ENCODE peak calls at places on chromosomes 11 and 22, in five cellular contexts. J is testis, A is right lobe of liver, B is prostate gland, H is tibial nerve. F is an unnamed sample.

GRCh38 chr11:86804871-86805415 is 4.6 kb downstream of the PRSS23 start:
- DNase-seq in B (no peak), J (no peak), H (no peak), A (no peak), F (no peak)

GRCh38 chr22:19853879-19854777 is 546 bp downstream of the GNB1L start:
- DNase-seq in B (no peak), J (peak), H (no peak), A (peak), F (peak)

GRCh38 chr22:35839811-35840739 is 122.4 kb downstream of the APOL5 start:
- DNase-seq in J (peak), H (peak), B (peak), A (peak), F (peak)

GRCh38 chr22:27463121-27463520 is 338.4 kb downstream of the MN1 start:
- DNase-seq in H (no peak), A (no peak), B (no peak), J (no peak), F (no peak)

GRCh38 chr11:124879229-124879998 is 14.2 kb downstream of the ROBO3 start:
- DNase-seq in A (peak), H (no peak), J (no peak), B (no peak), F (no peak)

GRCh38 chr11:7019500-7020182 is 505 bp downstream of the ZNF214 start:
- DNase-seq in B (peak), A (peak), H (no peak), J (peak), F (no peak)

GRCh38 chr11:121829159-121829643 is 286.8 kb downstream of the BLID start:
- DNase-seq in B (no peak), A (no peak), J (no peak), H (no peak), F (no peak)

GRCh38 chr11:2257023-2257700 is 13.2 kb downstream of the ASCL2 start:
- DNase-seq in B (peak), H (no peak), J (peak), A (no peak), F (peak)

GRCh38 chr22:44404341-44405020 is 91.7 kb upstream of the SHISAL1 start:
- DNase-seq in H (no peak), A (peak), J (no peak), B (no peak), F (no peak)

GRCh38 chr22:42151924-42152635 is 21.5 kb upstream of the CYP2D6 start:
- DNase-seq in J (no peak), A (no peak), B (no peak), H (no peak), F (no peak)

GRCh38 chr11:65288706-65289536 is 25.7 kb upstream of the CDC42EP2 start:
- DNase-seq in H (peak), A (no peak), B (no peak), J (no peak), F (no peak)

GRCh38 chr11:128621491-128622136 is 34.3 kb upstream of the ETS1 start:
- DNase-seq in B (no peak), J (no peak), H (no peak), A (no peak), F (no peak)

GRCh38 chr11:115920087-115920461 is 415.9 kb upstream of the CADM1 start:
- DNase-seq in H (no peak), J (no peak), A (no peak), B (no peak), F (no peak)

GRCh38 chr11:61134801-61135257 is 26.4 kb downstream of the VPS37C start:
- DNase-seq in B (no peak), A (no peak), H (no peak), J (no peak), F (no peak)

GRCh38 chr11:269146-269890 is 8.9 kb upstream of the NLRP6 start:
- DNase-seq in A (no peak), B (no peak), J (peak), H (no peak), F (no peak)

GRCh38 chr11:100640646-100641045 is 46.4 kb upstream of the ARHGAP42 start:
- DNase-seq in B (no peak), H (no peak), A (no peak), J (no peak), F (no peak)

GRCh38 chr22:46984751-46985506 is 222.5 kb downstream of the TBC1D22A start:
- DNase-seq in B (no peak), J (no peak), A (no peak), H (no peak), F (no peak)

GRCh38 chr11:78622666-78623065 is 48.0 kb upstream of the NARS2 start:
- DNase-seq in J (no peak), H (no peak), A (no peak), B (no peak), F (no peak)

GRCh38 chr22:30822216-30823014 is 127.7 kb downstream of the OSBP2 start:
- DNase-seq in A (no peak), J (no peak), B (no peak), H (no peak), F (no peak)

GRCh38 chr22:36860438-36860820 is 377 bp upstream of the NCF4 start:
- DNase-seq in B (no peak), J (no peak), H (no peak), A (no peak), F (no peak)

GRCh38 chr11:26539517-26539916 is 32.5 kb downstream of the MUC15 start:
- DNase-seq in B (no peak), H (no peak), J (no peak), A (no peak), F (no peak)

GRCh38 chr22:20312396-20313191 is 7.3 kb downstream of the DGCR6L start:
- DNase-seq in B (peak), H (no peak), J (peak), A (no peak), F (peak)

DNA sequence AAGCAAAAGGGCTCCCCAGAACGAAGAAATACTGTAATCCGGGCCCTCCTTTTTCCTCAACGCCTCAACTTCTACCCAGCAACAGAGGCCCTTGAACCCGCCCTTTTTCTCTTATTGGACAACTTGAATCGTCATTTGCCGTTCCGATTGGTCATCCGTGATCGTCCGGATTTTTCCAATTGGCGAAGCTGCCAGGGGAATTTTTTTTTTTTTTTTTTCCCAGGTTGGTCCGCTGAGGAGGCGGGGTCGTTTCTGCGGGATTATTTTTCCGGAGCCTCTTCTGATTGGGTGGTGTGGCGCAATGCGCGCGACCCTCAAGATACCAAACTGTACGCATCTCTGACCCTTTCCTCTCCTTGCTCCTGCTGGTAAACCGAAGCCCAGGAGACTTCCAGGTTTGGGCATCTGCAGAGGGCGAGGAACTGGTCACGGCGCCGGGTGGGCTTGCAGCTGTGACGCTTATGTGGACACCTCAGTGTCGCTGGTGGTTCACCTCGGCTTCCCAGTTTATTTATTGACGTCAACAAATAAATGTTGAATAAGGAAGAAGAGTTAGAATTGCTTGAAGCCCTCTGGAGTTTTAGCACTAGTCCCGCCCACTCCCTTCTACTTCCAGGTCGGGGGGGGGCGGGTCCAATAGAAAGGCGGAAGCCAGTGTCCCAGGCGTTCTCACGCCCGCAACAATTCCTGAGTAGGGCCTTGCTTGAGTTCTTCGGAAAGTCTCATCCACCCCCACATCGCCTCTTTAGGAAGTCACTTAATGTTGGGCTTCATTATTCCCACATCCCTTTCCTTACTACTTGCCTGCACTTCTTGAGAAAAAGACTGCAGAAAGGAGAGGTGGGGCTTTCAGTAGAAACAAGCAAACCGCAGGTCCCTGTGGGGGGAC is at the start of gene TTC9C:
- DNase-seq in H (peak), A (peak), B (peak), J (peak), F (peak)
- TF ChIP-seq POLR2A in H (peak), A (peak), B (peak), J (no peak), F (peak)

GRCh38 chr11:59615132-59615636 is 390 bp downstream of the OSBP start:
- DNase-seq in J (peak), A (peak), B (peak), H (peak), F (no peak)

GRCh38 chr11:59617876-59618275 is 2.3 kb upstream of the OSBP start:
- DNase-seq in H (no peak), B (no peak), A (no peak), J (no peak), F (no peak)

GRCh38 chr11:59616396-59616982 is 915 bp upstream of the OSBP start:
- DNase-seq in J (no peak), B (no peak), H (no peak), A (no peak), F (no peak)

GRCh38 chr11:59614277-59615131 is 1.1 kb downstream of the OSBP start:
- DNase-seq in H (no peak), A (no peak), B (peak), J (peak), F (no peak)

GRCh38 chr11:59615637-59616395 is at the start of gene OSBP:
- DNase-seq in H (peak), J (peak), B (peak), A (peak), F (peak)
- TF ChIP-seq CTCF in H (no peak), J (peak), B (no peak), A (no peak), F (no peak)

GRCh38 chr11:119635041-119635745 is 93.8 kb downstream of the NECTIN1 start:
- DNase-seq in B (no peak), A (no peak), H (no peak), J (no peak), F (no peak)

GRCh38 chr11:119638851-119639250 is 90.1 kb downstream of the NECTIN1 start:
- DNase-seq in A (no peak), H (no peak), B (no peak), J (no peak), F (no peak)

GRCh38 chr11:119639642-119640205 is 89.3 kb downstream of the NECTIN1 start:
- DNase-seq in A (no peak), J (no peak), H (no peak), B (no peak), F (no peak)

GRCh38 chr11:119634301-119634700 is 94.7 kb downstream of the NECTIN1 start:
- DNase-seq in A (no peak), J (no peak), H (no peak), B (no peak), F (no peak)

DNA sequence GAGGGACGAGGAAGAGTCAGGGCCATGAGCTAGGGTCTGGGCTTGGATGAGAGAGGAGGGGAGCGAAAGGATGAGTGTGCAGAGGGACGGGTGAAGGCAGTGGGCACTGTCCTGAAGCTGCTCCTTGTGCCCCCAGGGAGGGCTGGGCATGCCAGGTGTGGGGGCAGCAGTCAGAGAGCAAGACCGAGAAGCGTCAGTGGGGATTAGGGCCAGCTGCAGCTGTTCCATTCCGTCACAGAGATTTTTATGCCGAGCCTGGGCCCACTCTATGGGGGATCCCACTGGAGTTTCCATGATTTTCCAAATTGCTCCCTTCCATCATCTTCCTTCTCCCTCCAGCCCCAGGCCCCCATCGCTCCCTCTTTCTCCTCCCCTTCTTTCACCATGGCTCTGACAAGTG is 93.2 kb downstream of the NECTIN1 start:
- DNase-seq in J (no peak), B (no peak), H (no peak), A (no peak), F (no peak)
- TF ChIP-seq POLR2A in J (no peak), B (no peak), H (no peak), A (no peak), F (no peak)

DNA sequence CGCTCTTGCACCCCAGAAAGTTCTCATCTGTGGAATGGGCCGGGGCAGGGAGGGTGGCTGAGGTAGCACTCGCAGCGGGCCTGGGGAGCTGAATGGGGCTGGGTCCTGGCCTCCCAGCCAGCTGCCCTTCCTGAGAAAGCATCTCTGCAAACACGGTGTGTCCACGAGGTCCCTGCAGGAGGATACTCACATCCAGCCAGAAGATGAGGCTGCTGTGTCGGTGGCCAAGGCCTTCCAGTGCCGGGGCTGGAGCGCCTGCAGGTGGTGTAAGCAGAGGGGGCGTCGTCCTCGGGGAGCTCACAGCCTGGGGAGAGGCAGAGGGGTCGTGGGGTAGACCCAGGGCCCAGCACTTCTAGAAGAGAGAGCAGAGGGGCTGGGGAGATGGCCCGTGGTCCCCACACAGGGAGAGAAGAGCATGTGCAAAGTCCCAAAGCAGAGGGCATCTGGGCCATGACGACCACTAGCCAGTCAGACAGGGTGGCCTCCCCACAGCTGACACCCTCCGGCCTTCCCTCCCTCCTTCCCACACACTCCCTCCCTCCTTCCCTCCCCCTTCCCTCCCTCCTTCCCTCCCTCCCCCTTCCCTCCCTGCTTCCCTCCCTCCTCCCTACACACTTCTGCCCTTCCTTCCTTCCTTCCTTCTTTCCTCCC is 97.9 kb downstream of the WNT7B start:
- DNase-seq in H (no peak), A (peak), J (no peak), B (no peak), F (no peak)
- TF ChIP-seq CTCF in H (no peak), A (no peak), J (no peak), B (no peak), F (no peak)

GRCh38 chr11:102734650-102735049 is 9.9 kb upstream of the MMP8 start:
- DNase-seq in B (no peak), H (no peak), A (no peak), J (no peak), F (no peak)

GRCh38 chr11:102727890-102728289 is 3.1 kb upstream of the MMP8 start:
- DNase-seq in B (no peak), A (no peak), H (no peak), J (no peak), F (no peak)

GRCh38 chr11:102724904-102725515 is at the start of gene MMP8:
- DNase-seq in B (no peak), H (no peak), A (no peak), J (no peak), F (no peak)

GRCh38 chr11:102733232-102733875 is 8.6 kb upstream of the MMP8 start:
- DNase-seq in A (peak), B (peak), J (peak), H (peak), F (no peak)

DNA sequence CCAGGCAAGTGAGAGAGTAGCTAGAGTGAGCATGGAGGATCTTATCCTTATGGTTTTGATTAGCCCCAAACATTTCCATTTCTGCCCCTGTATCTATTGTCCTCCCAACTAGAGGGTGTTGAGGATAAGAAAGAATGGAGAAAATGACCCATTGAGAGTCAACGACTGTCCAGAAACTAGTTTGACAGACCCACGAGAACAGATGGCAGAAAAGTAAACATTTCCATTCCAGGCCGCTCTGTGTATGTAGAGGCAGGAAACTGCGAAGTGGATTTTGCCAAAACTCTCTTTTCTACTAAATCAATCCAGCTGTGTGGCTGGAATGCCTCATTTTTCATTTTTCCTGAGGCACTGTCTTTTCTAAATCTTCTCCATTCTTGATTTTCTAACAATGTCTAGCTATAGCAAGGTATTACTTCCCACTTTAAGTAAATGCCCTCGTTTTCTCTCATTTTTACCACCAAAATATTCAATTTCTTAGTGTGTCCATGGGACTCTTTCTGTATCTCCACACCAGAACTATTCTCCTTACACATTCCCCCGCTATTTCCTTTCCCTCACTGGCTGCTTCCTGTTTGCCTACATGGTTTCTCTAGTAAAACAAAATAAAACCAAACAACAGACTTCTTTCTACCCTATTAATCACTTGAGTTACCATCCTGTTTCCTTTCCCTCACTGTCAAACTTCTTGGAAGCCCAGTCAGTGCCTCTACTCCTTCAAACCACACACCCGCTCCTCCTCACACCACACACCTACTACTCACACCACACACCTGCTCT is 5.5 kb upstream of the MMP8 start:
- DNase-seq in B (no peak), H (no peak), A (no peak), J (no peak), F (no peak)
- TF ChIP-seq POLR2A in B (no peak), H (no peak), A (no peak), J (no peak), F (no peak)